ENCODE peak calls at places on chromosomes 1 and 21, in nine cellular contexts. J, E, K, A, O, Q, I, T and Y are unnamed samples.

GRCh38 chr21:32666258-32666657 is 54.1 kb upstream of the CFAP298 start:
- DNase-seq in J (no peak), E (no peak), K (no peak), A (no peak), O (no peak), Q (no peak), I (no peak), T (no peak), Y (no peak)

GRCh38 chr1:226446058-226446457 is 38.2 kb upstream of the PARP1 start:
- DNase-seq in J (no peak), E (no peak), K (no peak), A (no peak), O (no peak), Q (no peak), I (no peak), T (no peak), Y (no peak)

GRCh38 chr1:240906477-240906876 is 294.5 kb upstream of the GREM2 start:
- DNase-seq in J (no peak), E (no peak), K (no peak), A (no peak), O (no peak), Q (no peak), I (peak), T (no peak), Y (no peak)

GRCh38 chr1:149977345-149977744 is 33.2 kb downstream of the OTUD7B start:
- DNase-seq in J (no peak), E (no peak), K (no peak), A (no peak), O (no peak), Q (no peak), I (peak), T (no peak), Y (no peak)

GRCh38 chr1:112808861-112809684 is 93.9 kb upstream of the PPM1J start:
- DNase-seq in J (peak), E (peak), K (peak), A (no peak), O (no peak), Q (peak), I (peak), T (peak), Y (peak)

GRCh38 chr1:161890574-161890973 is 124.5 kb downstream of the ATF6 start:
- DNase-seq in J (no peak), E (no peak), K (no peak), A (no peak), O (no peak), Q (no peak), I (no peak), T (no peak), Y (no peak)

GRCh38 chr1:114094303-114094663 is 59.4 kb downstream of the SYT6 start:
- DNase-seq in J (peak), E (no peak), K (no peak), A (peak), O (no peak), Q (no peak), I (no peak), T (no peak), Y (no peak)

GRCh38 chr1:205429742-205430464 is 8.0 kb upstream of the LEMD1 start:
- DNase-seq in J (no peak), E (no peak), K (no peak), A (no peak), O (no peak), Q (no peak), I (no peak), T (no peak), Y (no peak)

GRCh38 chr1:35851175-35851869 is 31.7 kb upstream of the AGO1 start:
- DNase-seq in J (no peak), E (no peak), K (no peak), A (peak), O (no peak), Q (no peak), I (no peak), T (no peak), Y (no peak)

GRCh38 chr1:26822737-26823395 is 3.6 kb upstream of the ZDHHC18 start:
- DNase-seq in J (no peak), E (no peak), K (no peak), A (no peak), O (no peak), Q (no peak), I (peak), T (no peak), Y (no peak)

GRCh38 chr1:179251675-179252074 is 22.2 kb upstream of the ABL2 start:
- DNase-seq in J (peak), E (no peak), K (no peak), A (peak), O (no peak), Q (peak), I (peak), T (no peak), Y (no peak)

GRCh38 chr1:22127248-22127647 is 15.6 kb downstream of the WNT4 start:
- DNase-seq in J (no peak), E (no peak), K (no peak), A (no peak), O (no peak), Q (no peak), I (no peak), T (no peak), Y (no peak)

GRCh38 chr1:172399369-172400072 is 21.0 kb upstream of the C1orf105 start:
- DNase-seq in J (peak), E (no peak), K (no peak), A (peak), O (peak), Q (peak), I (peak), T (peak), Y (peak)

GRCh38 chr1:229810140-229810539 is 184.1 kb downstream of the URB2 start:
- DNase-seq in J (no peak), E (no peak), K (no peak), A (no peak), O (no peak), Q (no peak), I (no peak), T (no peak), Y (no peak)

GRCh38 chr1:165849336-165850133 is 22.1 kb downstream of the UCK2 start:
- DNase-seq in J (no peak), E (no peak), K (no peak), A (no peak), O (no peak), Q (no peak), I (no peak), T (no peak), Y (no peak)

GRCh38 chr21:42113926-42114409 is 42.9 kb downstream of the UMODL1 start:
- DNase-seq in J (no peak), E (no peak), K (no peak), A (no peak), O (no peak), Q (peak), I (peak), T (no peak), Y (no peak)

GRCh38 chr21:44258056-44258725 is 3.5 kb downstream of the DNMT3L start:
- DNase-seq in J (no peak), E (no peak), K (no peak), A (no peak), O (no peak), Q (no peak), I (no peak), T (no peak), Y (no peak)

GRCh38 chr1:41161851-41162250 is 80.3 kb downstream of the SCMH1 start:
- DNase-seq in J (no peak), E (no peak), K (no peak), A (no peak), O (no peak), Q (no peak), I (no peak), T (no peak), Y (no peak)

GRCh38 chr1:111503585-111504060 is at the start of the genes ADORA3 and TMIGD3:
- DNase-seq in J (no peak), E (no peak), K (no peak), A (no peak), O (no peak), Q (no peak), I (no peak), T (no peak), Y (no peak)

GRCh38 chr1:52955129-52955970 is 28.3 kb downstream of the SCP2 start:
- DNase-seq in J (peak), E (no peak), K (no peak), A (peak), O (no peak), Q (no peak), I (peak), T (no peak), Y (no peak)

GRCh38 chr1:18927654-18928272 is 25.4 kb upstream of the ALDH4A1 start:
- DNase-seq in J (peak), E (no peak), K (no peak), A (no peak), O (no peak), Q (no peak), I (no peak), T (peak), Y (no peak)

GRCh38 chr1:159652506-159652905 is 61.9 kb downstream of the CRP start:
- DNase-seq in J (no peak), E (no peak), K (no peak), A (no peak), O (no peak), Q (no peak), I (no peak), T (no peak), Y (no peak)

GRCh38 chr1:173937062-173937461 is 19.9 kb upstream of the SERPINC1 start:
- DNase-seq in J (no peak), E (no peak), K (no peak), A (no peak), O (no peak), Q (no peak), I (no peak), T (no peak), Y (no peak)

GRCh38 chr1:41613646-41614592 is 129.4 kb upstream of the EDN2 start:
- DNase-seq in J (no peak), E (no peak), K (peak), A (peak), O (no peak), Q (no peak), I (no peak), T (peak), Y (no peak)

GRCh38 chr1:63329621-63330330 is 7.4 kb downstream of the FOXD3 start:
- DNase-seq in J (no peak), E (no peak), K (no peak), A (no peak), O (no peak), Q (no peak), I (no peak), T (peak), Y (no peak)

GRCh38 chr1:201954263-201955008 is 867 bp upstream of the TIMM17A start:
- DNase-seq in J (no peak), E (no peak), K (no peak), A (no peak), O (no peak), Q (no peak), I (peak), T (peak), Y (no peak)

GRCh38 chr1:170893655-170894297 is 41.6 kb upstream of the MROH9 start:
- DNase-seq in J (no peak), E (no peak), K (no peak), A (peak), O (no peak), Q (no peak), I (no peak), T (no peak), Y (no peak)

GRCh38 chr1:109248797-109249629 is at the start of gene CELSR2:
- DNase-seq in J (peak), E (peak), K (no peak), A (no peak), O (no peak), Q (peak), I (peak), T (peak), Y (peak)

GRCh38 chr1:89254658-89255287 is 17.9 kb downstream of the GBP5 start:
- DNase-seq in J (peak), E (no peak), K (no peak), A (no peak), O (peak), Q (no peak), I (peak), T (no peak), Y (no peak)

GRCh38 chr1:234186037-234186688 is 187.1 kb upstream of the COA6 start:
- DNase-seq in J (peak), E (no peak), K (no peak), A (no peak), O (no peak), Q (no peak), I (no peak), T (peak), Y (no peak)

GRCh38 chr1:158941317-158941716 is 10.0 kb downstream of the PYHIN1 start:
- DNase-seq in J (no peak), E (no peak), K (no peak), A (no peak), O (no peak), Q (no peak), I (no peak), T (no peak), Y (no peak)

GRCh38 chr1:173870252-173871075 is 2.3 kb downstream of the ZBTB37 start:
- DNase-seq in J (no peak), E (no peak), K (no peak), A (no peak), O (no peak), Q (no peak), I (no peak), T (peak), Y (no peak)

GRCh38 chr1:20271498-20272400 is 18.9 kb upstream of the VWA5B1 start:
- DNase-seq in J (no peak), E (no peak), K (no peak), A (no peak), O (no peak), Q (no peak), I (peak), T (no peak), Y (no peak)